ENCODE peak calls at places on chromosomes 4 and X, in six cellular contexts. Z is HCT116, H is right lobe of liver, G is stomach, T is lower leg skin, A is IMR-90. B is an unnamed sample.

GRCh38 chr4:152348670-152349069 is 187.2 kb downstream of the FBXW7 start:
- DNase-seq in A (no peak), Z (no peak), G (no peak), H (no peak), T (no peak), B (no peak)

GRCh38 chrX:150849486-150849885 is 49.0 kb downstream of the CD99L2 start:
- DNase-seq in A (no peak), H (no peak), G (no peak), T (no peak), Z (no peak), B (no peak)

GRCh38 chr4:24476209-24476781 is 108.1 kb downstream of the DHX15 start:
- DNase-seq in H (no peak), Z (no peak), G (no peak), T (no peak), A (peak), B (peak)

GRCh38 chrX:155218777-155219176 is 2.5 kb downstream of the VBP1 start:
- DNase-seq in G (no peak), Z (no peak), H (no peak), T (no peak), A (no peak), B (peak)

GRCh38 chr4:132493476-132493875 is 655.6 kb upstream of the PCDH10 start:
- DNase-seq in T (no peak), Z (no peak), G (no peak), A (no peak), H (no peak), B (no peak)

GRCh38 chr4:88843067-88843723 is 145.6 kb upstream of the NAP1L5 start:
- DNase-seq in H (no peak), T (no peak), Z (no peak), G (no peak), A (peak), B (no peak)

GRCh38 chrX:18929775-18930174 is 54.1 kb downstream of the PHKA2 start:
- DNase-seq in Z (no peak), T (no peak), A (no peak), G (no peak), H (no peak), B (no peak)

GRCh38 chr4:109803924-109804571 is 2.2 kb upstream of the CFI start:
- DNase-seq in T (no peak), A (peak), Z (peak), H (no peak), G (no peak), B (peak)

GRCh38 chr4:42923431-42923830 is 30.9 kb downstream of the GRXCR1 start:
- DNase-seq in A (no peak), Z (no peak), H (no peak), T (no peak), G (no peak), B (no peak)

GRCh38 chr4:2441393-2442174 is 22.8 kb downstream of the CFAP99 start:
- DNase-seq in A (peak), H (peak), Z (peak), T (no peak), G (peak), B (peak)

GRCh38 chr4:189377576-189377975 is 563.1 kb upstream of the FRG1 start:
- DNase-seq in A (no peak), Z (no peak), G (no peak), T (no peak), H (no peak), B (no peak)

GRCh38 chrX:136195247-136195646 is 47.9 kb downstream of the FHL1 start:
- DNase-seq in G (no peak), H (no peak), A (no peak), Z (no peak), T (no peak), B (no peak)

DNA sequence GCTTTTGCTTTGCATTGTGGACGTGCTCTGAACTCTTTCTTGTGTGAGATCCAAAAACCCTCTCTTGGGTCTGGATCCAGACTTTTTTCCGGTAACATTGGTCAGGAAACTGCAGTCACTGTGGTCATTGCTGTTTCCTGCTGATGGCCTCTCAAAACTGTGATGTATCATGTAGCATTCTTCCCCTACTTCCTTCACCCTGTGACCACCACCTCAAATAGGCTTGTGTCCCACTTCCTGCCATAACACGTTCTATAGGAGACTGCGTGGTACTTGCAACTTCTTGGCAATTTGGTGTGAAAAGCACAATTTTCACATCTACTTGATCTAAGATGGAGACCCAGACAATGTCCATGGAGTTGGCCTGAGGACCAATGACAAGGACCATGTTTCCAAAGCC is 4.8 kb downstream of the CXCL2 start:
- DNase-seq in Z (no peak), H (no peak), T (no peak), A (no peak), G (no peak), B (no peak)
- TF ChIP-seq POLR2A in Z (no peak), H (no peak), T (no peak), A (no peak), G (no peak), B (no peak)

DNA sequence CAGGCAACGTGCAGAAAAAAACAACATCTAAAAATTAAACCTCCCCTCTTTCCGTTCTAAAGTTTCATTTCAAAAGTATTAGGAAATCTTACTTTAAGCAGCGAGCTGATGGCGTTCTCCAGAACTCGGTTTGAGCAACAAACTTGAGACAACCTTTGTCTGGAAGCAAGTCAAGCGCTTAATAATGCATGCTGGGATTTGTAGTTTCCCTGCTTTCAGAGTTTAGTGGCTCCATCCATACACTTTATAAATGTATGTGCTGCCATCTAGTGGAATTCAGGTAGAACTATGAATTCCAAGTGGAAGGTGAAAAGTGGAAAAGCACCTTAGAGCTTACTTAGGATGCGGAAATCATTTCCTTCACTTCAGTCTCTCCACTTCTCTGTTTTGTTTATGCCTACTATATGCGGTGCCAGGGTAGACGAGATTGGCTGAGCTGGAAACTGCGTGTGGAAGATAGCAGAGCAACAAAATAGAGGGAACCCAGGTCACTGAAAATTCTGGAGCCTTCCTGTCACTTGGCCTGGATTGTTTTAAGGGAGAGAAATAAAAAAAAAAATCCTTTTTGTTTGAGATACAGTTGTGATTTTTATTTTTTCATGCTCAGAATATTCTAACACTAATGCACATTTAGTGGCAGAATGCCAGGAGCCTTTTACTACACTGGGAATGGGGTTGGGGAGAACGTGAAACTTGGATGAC is at the start of gene BDH2:
- DNase-seq in A (peak), H (no peak), Z (peak), G (peak), T (no peak), B (peak)
- TF ChIP-seq POLR2A in A (no peak), H (no peak), Z (peak), G (no peak), T (no peak), B (no peak)

DNA sequence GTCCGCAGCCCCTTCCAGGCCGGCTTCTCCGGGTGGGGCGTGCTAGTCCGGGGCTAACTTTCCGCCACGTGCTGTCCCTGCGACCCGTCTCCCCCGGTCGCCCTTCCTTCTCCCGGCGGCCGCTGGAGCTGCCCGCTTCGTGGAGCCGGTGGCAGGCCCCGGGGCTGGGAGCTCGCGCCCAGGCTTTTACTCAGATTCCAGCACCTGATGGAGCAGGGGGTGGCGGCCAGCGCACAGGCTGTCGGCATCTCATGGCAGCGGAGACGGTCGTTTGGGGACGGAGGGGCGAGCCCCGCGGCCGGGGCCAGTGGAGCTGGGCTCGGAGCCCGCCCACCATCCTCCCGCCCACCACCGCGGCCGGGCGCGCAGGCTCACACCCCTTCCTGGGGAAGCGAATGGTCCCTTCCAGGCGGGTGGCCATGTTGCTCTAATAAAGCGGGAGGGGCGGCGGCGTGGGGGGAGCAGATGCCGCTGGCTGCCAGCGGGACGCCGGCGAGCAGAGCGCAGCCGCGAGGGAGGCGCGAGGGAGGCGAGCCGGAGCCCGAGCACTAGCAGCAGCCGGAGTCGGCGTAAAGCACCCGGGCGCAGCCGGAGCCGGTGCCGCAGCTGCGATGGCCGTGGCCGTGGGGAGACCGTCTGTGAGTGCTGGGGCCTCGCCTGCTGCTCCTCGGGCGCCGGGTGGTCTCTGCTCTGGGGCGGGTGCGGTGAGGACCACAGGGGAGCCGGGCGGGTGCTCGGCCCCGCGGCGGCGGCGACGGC is at the start of gene SEPTIN11:
- DNase-seq in H (peak), T (peak), Z (peak), A (peak), G (peak), B (peak)
- TF ChIP-seq POLR2A in H (peak), T (peak), Z (peak), A (peak), G (no peak), B (peak)

DNA sequence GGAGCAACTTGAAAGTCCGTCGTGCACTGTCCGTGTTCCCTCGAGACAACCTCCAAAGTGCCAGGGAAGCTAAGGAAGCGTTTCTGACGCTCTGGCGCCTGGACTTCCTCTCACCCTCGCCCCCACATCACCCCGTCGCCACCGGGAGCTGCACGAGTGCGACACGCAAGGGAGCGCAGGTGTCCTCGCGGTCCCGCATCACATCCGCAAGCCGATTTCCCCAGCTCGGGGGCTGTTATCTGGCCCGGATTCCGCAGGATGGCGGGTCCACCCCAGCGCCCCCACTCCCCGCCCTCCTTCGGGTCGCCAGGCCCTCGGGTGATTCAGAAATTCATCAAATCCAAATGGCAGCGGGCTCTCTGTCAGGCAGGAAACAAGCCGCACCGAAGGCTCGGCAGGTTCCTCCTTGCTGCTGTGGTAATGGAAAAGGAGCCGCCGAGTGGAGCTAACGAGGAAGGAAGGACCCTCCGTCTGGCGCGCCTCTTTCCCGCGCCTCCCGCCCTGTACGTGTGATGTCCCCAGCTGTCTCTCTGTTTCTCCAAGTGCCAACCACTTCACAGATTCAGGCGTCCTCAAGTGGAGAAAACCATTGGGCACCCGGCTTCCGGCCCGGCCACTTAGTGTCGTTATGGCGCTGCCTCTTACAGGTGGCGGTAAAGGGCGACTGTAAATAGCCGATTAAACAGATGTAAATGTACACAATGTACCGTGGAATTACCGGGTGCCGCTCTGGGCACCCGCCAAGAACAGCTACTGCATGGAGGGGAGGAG is 901 bp upstream of the SETD7 start:
- DNase-seq in Z (no peak), H (peak), A (no peak), T (peak), G (peak), B (peak)
- TF ChIP-seq POLR2A in Z (no peak), H (no peak), A (no peak), T (no peak), G (no peak), B (no peak)

GRCh38 chr4:145099653-145100052 is 1.5 kb downstream of the ABCE1 start:
- DNase-seq in A (peak), G (no peak), Z (no peak), H (no peak), T (no peak), B (peak)

GRCh38 chr4:145097331-145097820 is 620 bp downstream of the ANAPC10 start:
- DNase-seq in T (no peak), A (no peak), Z (no peak), H (no peak), G (no peak), B (peak)

GRCh38 chr4:145098675-145099037 is 545 bp downstream of the ABCE1 start:
- DNase-seq in A (peak), H (no peak), T (no peak), Z (peak), G (no peak), B (peak)

GRCh38 chr4:145101091-145101490 is 3.0 kb downstream of the ABCE1 start:
- DNase-seq in Z (no peak), A (no peak), H (no peak), T (no peak), G (no peak), B (no peak)

DNA sequence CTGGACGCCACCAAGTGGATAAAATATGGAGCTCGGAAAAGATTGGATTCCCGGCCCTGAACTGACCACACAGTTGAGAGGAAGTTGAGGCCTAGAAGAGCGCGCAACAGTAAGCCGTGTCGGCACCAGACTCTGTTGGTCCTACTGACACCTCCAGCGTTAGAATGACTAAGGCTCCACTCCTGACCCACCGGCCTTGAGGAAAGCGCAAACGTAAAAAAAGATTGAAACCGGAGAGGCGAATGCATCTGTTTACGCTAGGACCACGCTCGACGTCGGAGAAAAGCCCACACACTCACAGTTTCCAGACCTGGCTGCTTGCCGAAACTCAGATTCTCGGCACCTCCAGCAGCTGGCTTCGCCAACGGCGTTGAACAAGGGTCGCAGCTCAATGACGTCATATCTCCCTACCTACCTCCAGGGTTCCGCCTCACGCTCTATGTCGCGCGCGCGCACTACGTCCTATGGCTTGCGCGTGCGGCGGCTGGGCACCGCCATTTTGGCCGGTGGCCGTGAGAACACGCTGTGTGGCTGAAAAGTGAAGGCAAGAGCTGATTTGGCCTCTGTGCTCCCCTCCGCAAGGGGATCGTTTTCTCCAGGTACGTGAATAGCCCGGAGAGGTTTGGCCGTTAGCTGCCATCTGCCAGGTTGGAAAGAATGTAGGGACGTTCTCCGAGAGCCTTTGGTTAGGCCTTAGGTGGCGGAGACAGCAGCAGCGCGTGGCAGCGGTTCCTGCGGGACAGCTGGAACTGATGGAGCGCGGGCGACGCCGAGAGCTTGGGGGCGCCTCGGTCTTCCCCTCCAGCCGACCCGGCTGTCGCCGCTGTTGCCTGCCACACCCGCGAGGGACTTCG is at the start of the genes ABCE1 and ANAPC10:
- DNase-seq in T (peak), G (peak), A (peak), Z (peak), H (peak), B (peak)
- TF ChIP-seq POLR2A in T (no peak), G (no peak), A (peak), Z (peak), H (peak), B (peak)

GRCh38 chr4:71186566-71187398 is 152.0 kb upstream of the SLC4A4 start:
- DNase-seq in H (peak), A (peak), Z (no peak), T (no peak), G (peak), B (no peak)
- TF ChIP-seq POLR2A in H (peak), A (peak), Z (no peak), T (no peak), G (no peak), B (no peak)

GRCh38 chrX:46169808-46170207 is 375.4 kb downstream of the ZNF674 start:
- DNase-seq in T (no peak), G (no peak), Z (no peak), A (no peak), H (no peak), B (no peak)
- TF ChIP-seq POLR2A in T (no peak), G (no peak), Z (no peak), A (no peak), H (no peak), B (no peak)